ENCODE peak calls at places on chromosomes 2 and 18, in ten cellular contexts. J is astrocyte, H is neural progenitor cell, R is hepatocyte, B is mammary epithelial cell, P is GM23248, N is PC-9, A is MM.1S, T is endothelial cell of umbilical vein, U is fibroblast of lung. O is an unnamed sample.

GRCh38 chr2:121777699-121778058 is 22.2 kb downstream of the TSN start:
- DNase-seq in J (peak; percentile 71), H (no peak), R (peak; percentile 31), B (peak; percentile 67), P (no peak), N (peak; percentile 20), A (no peak), T (peak; percentile 67), U (peak; percentile 79), O (no peak)

GRCh38 chr2:99032786-99033185 is 96.8 kb upstream of the CRACDL start:
- DNase-seq in J (no peak), H (no peak), R (no peak), B (peak; percentile 84), P (peak; percentile 6), N (no peak), A (no peak), T (no peak), U (peak; percentile 0), O (no peak)

GRCh38 chr2:33616873-33617272 is 17.8 kb upstream of the FAM98A start:
- DNase-seq in J (peak; percentile 14), H (no peak), R (no peak), B (no peak), P (no peak), N (no peak), A (peak; percentile 49), T (no peak), U (peak; percentile 38), O (no peak)

GRCh38 chr2:166803314-166803986 is 84.8 kb upstream of the XIRP2 start:
- DNase-seq in J (no peak), H (no peak), R (peak; percentile 29), B (no peak), P (no peak), N (no peak), A (no peak), T (no peak), U (no peak), O (peak; percentile 7)

GRCh38 chr2:160932960-160933359 is 227.3 kb upstream of the TANK start:
- DNase-seq in J (no peak), H (no peak), R (peak; percentile 28), B (no peak), P (peak; percentile 79), N (peak; percentile 5), A (no peak), T (no peak), U (no peak), O (no peak)

GRCh38 chr2:172040311-172040710 is 40.6 kb downstream of the METAP1D start:
- DNase-seq in J (no peak), H (no peak), R (no peak), B (no peak), P (no peak), N (no peak), A (no peak), T (no peak), U (no peak), O (peak; percentile 93)

GRCh38 chr18:79573921-79574491 is 105.6 kb upstream of the CTDP1 start:
- DNase-seq in J (no peak), H (no peak), R (no peak), B (no peak), P (no peak), N (no peak), A (no peak), T (no peak), U (no peak), O (no peak)

GRCh38 chr18:4412286-4412685 is 42.8 kb downstream of the DLGAP1 start:
- DNase-seq in J (no peak), H (no peak), R (no peak), B (no peak), P (no peak), N (no peak), A (no peak), T (no peak), U (no peak), O (no peak)

DNA sequence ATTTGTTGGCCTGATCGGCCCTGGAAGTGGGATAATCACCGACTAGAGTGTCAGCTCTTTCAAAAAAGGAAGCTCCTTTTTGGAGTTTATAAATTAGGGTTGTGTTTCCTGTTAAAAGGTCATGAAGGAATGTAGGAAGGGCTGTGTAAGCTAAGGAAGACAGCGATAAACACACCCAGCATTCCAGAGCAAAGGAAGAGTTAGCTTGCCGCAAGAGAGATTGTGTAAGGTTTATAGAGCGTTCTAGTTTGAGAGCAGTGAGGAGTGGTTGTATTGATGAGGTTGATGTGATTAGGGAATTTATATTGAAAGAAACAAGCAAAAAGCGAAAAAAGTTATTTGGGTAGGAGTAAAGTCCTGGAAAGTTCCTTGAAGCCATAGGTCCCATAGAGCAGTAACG is 3.5 kb upstream of the ILKAP start:
- DNase-seq in J (no peak), H (no peak), R (no peak), B (no peak), P (no peak), N (no peak), A (no peak), T (no peak), U (no peak), O (no peak)
- TF ChIP-seq EZH2 in J (no peak), H (no peak), R (no peak), B (no peak), P (no peak), N (no peak), A (no peak), T (no peak), U (no peak), O (no peak)

GRCh38 chr2:70793450-70793849 is 3.0 kb upstream of the FIGLA start:
- DNase-seq in J (no peak), H (no peak), R (no peak), B (no peak), P (no peak), N (no peak), A (no peak), T (no peak), U (no peak), O (no peak)
- H3K9me3 ChIP-seq in J (no peaks in the 10 kb centered on the region), H (no peaks in the 10 kb centered on the region), R (no peaks in the 10 kb centered on the region), B (no peaks in the 10 kb centered on the region), P (no peaks in the 10 kb centered on the region), N (no peaks in the 10 kb centered on the region), A (no peaks in the 10 kb centered on the region), T (no peaks in the 10 kb centered on the region), U (no peaks in the 10 kb centered on the region), O (no peaks in the 10 kb centered on the region)

GRCh38 chr18:50195689-50196088 is 742 bp upstream of the MYO5B start:
- DNase-seq in J (no peak), H (no peak), R (no peak), B (no peak), P (no peak), N (no peak), A (no peak), T (no peak), U (no peak), O (no peak)

GRCh38 chr18:50192903-50193795 is 1.8 kb downstream of the MYO5B start:
- DNase-seq in J (no peak), H (peak; percentile 34), R (peak; percentile 34), B (peak; percentile 57), P (no peak), N (peak; percentile 28), A (no peak), T (no peak), U (no peak), O (no peak)

GRCh38 chr18:50193796-50194622 is 938 bp downstream of the MYO5B start:
- DNase-seq in J (no peak), H (peak; percentile 58), R (peak; percentile 47), B (no peak), P (no peak), N (peak; percentile 17), A (peak; percentile 42), T (no peak), U (no peak), O (no peak)

GRCh38 chr18:50196261-50196660 is 1.3 kb upstream of the MYO5B start:
- DNase-seq in J (no peak), H (no peak), R (no peak), B (no peak), P (no peak), N (no peak), A (no peak), T (no peak), U (no peak), O (no peak)

DNA sequence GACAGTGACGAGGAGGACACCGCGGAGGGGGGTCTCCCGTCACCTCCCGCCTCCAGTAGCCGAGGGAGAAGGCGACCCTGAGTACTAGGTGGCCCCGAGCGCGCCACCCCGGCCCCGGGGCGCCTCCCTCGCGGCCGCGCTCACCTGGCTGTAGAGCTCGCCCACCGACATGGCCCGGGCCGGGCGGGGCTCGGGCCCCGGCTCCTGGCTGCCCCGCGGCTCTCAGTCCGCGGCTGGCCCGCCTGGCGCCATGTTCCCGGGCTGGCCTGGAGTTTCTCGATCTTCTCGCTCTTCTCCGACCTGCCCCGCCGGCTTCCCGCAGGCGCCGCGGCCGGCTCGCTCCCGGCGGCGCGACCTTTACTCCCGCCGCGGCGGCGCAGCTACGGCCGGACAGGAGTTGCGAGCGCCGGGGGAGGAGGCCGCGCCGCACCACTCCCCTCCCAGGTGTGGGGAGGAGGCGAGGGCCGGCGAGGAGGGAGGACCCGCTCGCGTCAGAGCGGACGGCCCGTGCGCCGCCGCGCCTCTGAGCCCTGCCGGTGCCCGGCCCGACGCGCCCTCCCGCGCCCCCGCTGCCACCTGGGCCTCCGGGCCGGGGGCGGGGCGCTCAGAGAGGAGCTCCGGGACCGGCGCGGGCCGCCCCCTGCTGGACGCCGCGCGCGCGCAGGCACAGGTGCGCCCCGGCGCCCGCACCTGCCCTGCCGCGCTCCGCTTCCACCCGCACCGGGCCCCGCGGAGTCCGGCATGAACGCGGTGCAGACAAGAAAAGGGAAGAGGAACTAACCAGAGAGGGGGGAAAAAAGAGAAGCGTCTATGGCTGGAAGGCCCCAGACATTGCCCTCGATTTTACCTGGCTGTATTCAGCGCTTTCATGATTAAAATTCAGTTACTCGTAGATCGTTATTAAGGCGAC is at the start of gene MYO5B:
- DNase-seq in J (no peak), H (peak; percentile 92), R (peak; percentile 96), B (peak; percentile 89), P (peak; percentile 5), N (peak; percentile 86), A (peak; percentile 94), T (no peak), U (peak; percentile 3), O (peak; percentile 10)
- TF ChIP-seq EZH2 in J (peak; percentile 96), H (no peak), R (peak; percentile 56), B (no peak), P (peak; percentile 52), N (no peak), A (no peak), T (peak; percentile 95), U (peak; percentile 56), O (peak; percentile 71)

GRCh38 chr2:155599834-155600233 is 732.7 kb downstream of the NR4A2 start:
- DNase-seq in J (no peak), H (no peak), R (no peak), B (no peak), P (no peak), N (no peak), A (no peak), T (no peak), U (no peak), O (no peak)

GRCh38 chr2:155600914-155601760 is 731.4 kb downstream of the NR4A2 start:
- DNase-seq in J (no peak), H (no peak), R (no peak), B (no peak), P (no peak), N (no peak), A (no peak), T (no peak), U (no peak), O (no peak)

DNA sequence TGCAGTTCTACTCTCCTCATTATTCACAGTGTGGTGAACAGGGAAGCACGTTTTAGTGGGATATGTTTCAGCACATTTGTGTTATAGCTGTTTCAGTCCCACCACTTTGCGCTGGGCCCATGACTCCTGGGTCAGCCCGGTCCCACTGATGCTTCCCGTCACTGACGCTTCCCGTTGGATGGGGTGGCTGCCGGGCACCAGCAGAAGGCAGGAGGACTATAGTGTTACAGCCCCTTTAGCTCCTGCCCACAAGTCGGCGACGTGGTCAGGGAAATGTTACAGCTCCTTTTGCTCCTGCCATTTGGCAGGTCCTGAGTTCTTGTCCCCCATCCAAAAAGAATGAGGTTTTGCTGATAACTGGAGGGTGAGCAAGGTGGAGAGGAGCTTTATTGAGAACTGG is 732.2 kb downstream of the NR4A2 start:
- DNase-seq in J (no peak), H (no peak), R (no peak), B (no peak), P (no peak), N (no peak), A (no peak), T (no peak), U (no peak), O (no peak)
- H3K9me3 ChIP-seq in J (no peaks in the 10 kb centered on the region), H (no peaks in the 10 kb centered on the region), R (peaks cover 11% of the 10 kb centered on the region), B (no peaks in the 10 kb centered on the region), P (no peaks in the 10 kb centered on the region), N (no peaks in the 10 kb centered on the region), A (no peaks in the 10 kb centered on the region), T (no peaks in the 10 kb centered on the region), U (no peaks in the 10 kb centered on the region), O (no peaks in the 10 kb centered on the region)